ENCODE peak calls at places on chromosomes 2 and 18, in four cellular contexts. One of them, this sample, is unnamed.

GRCh38 chr2:12169721-12170120 is 423.3 kb downstream of the LPIN1 start:
- DNase-seq in A549: no peak
- DNase-seq in adipocyte: peak
- DNase-seq in kidney: peak
- DNase-seq in this sample: peak

GRCh38 chr2:181077128-181077709 is 96.8 kb downstream of the UBE2E3 start:
- DNase-seq in kidney: no peak
- DNase-seq in A549: peak
- DNase-seq in adipocyte: peak
- DNase-seq in this sample: no peak

GRCh38 chr18:57698571-57699276 is 77.1 kb upstream of the NARS1 start:
- DNase-seq in kidney: no peak
- DNase-seq in adipocyte: peak
- DNase-seq in A549: no peak
- DNase-seq in this sample: peak

GRCh38 chr2:106863387-106863786 is 22.6 kb downstream of the ST6GAL2 start:
- DNase-seq in adipocyte: no peak
- DNase-seq in A549: peak
- DNase-seq in kidney: no peak
- DNase-seq in this sample: no peak

GRCh38 chr2:56534321-56534720 is 350.5 kb downstream of the CCDC85A start:
- DNase-seq in kidney: no peak
- DNase-seq in adipocyte: peak
- DNase-seq in A549: no peak
- DNase-seq in this sample: peak

GRCh38 chr18:62101236-62101635 is 85.6 kb downstream of the PIGN start:
- DNase-seq in A549: no peak
- DNase-seq in kidney: no peak
- DNase-seq in adipocyte: peak
- DNase-seq in this sample: no peak

GRCh38 chr2:184468826-184469225 is 129.5 kb upstream of the ZNF804A start:
- DNase-seq in adipocyte: no peak
- DNase-seq in A549: no peak
- DNase-seq in kidney: no peak
- DNase-seq in this sample: no peak

GRCh38 chr2:46388873-46389272 is 90.5 kb upstream of the TMEM247 start:
- DNase-seq in adipocyte: no peak
- DNase-seq in kidney: peak
- DNase-seq in A549: no peak
- DNase-seq in this sample: peak

GRCh38 chr2:120565095-120565460 is 170.6 kb upstream of the GLI2 start:
- DNase-seq in A549: no peak
- DNase-seq in adipocyte: no peak
- DNase-seq in kidney: no peak
- DNase-seq in this sample: no peak

GRCh38 chr2:111703759-111704158 is 180.2 kb downstream of the ANAPC1 start:
- DNase-seq in kidney: no peak
- DNase-seq in adipocyte: no peak
- DNase-seq in A549: no peak
- DNase-seq in this sample: no peak

GRCh38 chr2:227477291-227477690 is 5.3 kb downstream of the AGFG1 start:
- DNase-seq in adipocyte: peak
- DNase-seq in A549: no peak
- DNase-seq in kidney: no peak
- DNase-seq in this sample: no peak

GRCh38 chr2:227473019-227473461 is 1.1 kb downstream of the AGFG1 start:
- DNase-seq in kidney: no peak
- DNase-seq in adipocyte: no peak
- DNase-seq in A549: peak
- DNase-seq in this sample: no peak

GRCh38 chr2:227471924-227472264 is at the start of gene AGFG1:
- DNase-seq in kidney: peak
- DNase-seq in A549: peak
- DNase-seq in adipocyte: peak
- DNase-seq in this sample: peak

GRCh38 chr2:227472265-227473018 is 486 bp downstream of the AGFG1 start:
- DNase-seq in adipocyte: peak
- DNase-seq in A549: no peak
- DNase-seq in kidney: peak
- DNase-seq in this sample: peak

GRCh38 chr2:227474406-227474805 is 2.5 kb downstream of the AGFG1 start:
- DNase-seq in adipocyte: no peak
- DNase-seq in kidney: no peak
- DNase-seq in A549: no peak
- DNase-seq in this sample: no peak
- H3K4me3 ChIP-seq in adipocyte: peak
- H3K4me3 ChIP-seq in kidney: peak
- H3K4me3 ChIP-seq in A549: peak
- H3K4me3 ChIP-seq in this sample: no peak

GRCh38 chr2:233674995-233675394 is 3.3 kb downstream of the UGT1A9 start:
- DNase-seq in adipocyte: no peak
- DNase-seq in kidney: no peak
- DNase-seq in A549: no peak
- DNase-seq in this sample: no peak
- H3K4me3 ChIP-seq in adipocyte: no peak
- H3K4me3 ChIP-seq in kidney: peak
- H3K4me3 ChIP-seq in A549: no peak
- H3K4me3 ChIP-seq in this sample: no peak

GRCh38 chr2:135843671-135844070 is 6.7 kb upstream of the LCT start:
- DNase-seq in A549: no peak
- DNase-seq in adipocyte: no peak
- DNase-seq in kidney: no peak
- DNase-seq in this sample: no peak

GRCh38 chr2:135844285-135844985 is 7.5 kb upstream of the LCT start:
- DNase-seq in A549: no peak
- DNase-seq in kidney: no peak
- DNase-seq in adipocyte: no peak
- DNase-seq in this sample: no peak

GRCh38 chr2:135836596-135836995 is 388 bp downstream of the LCT start:
- DNase-seq in kidney: no peak
- DNase-seq in A549: no peak
- DNase-seq in adipocyte: no peak
- DNase-seq in this sample: no peak

GRCh38 chr2:135839713-135840112 is 2.7 kb upstream of the LCT start:
- DNase-seq in kidney: no peak
- DNase-seq in A549: no peak
- DNase-seq in adipocyte: peak
- DNase-seq in this sample: peak

GRCh38 chr2:135840601-135841000 is 3.6 kb upstream of the LCT start:
- DNase-seq in kidney: no peak
- DNase-seq in adipocyte: peak
- DNase-seq in A549: no peak
- DNase-seq in this sample: peak
- H3K4me3 ChIP-seq in kidney: no peak
- H3K4me3 ChIP-seq in adipocyte: peak
- H3K4me3 ChIP-seq in A549: no peak
- H3K4me3 ChIP-seq in this sample: no peak

GRCh38 chr2:5985551-5986229 is 293.5 kb downstream of the SOX11 start:
- DNase-seq in A549: no peak
- DNase-seq in adipocyte: no peak
- DNase-seq in kidney: no peak
- DNase-seq in this sample: no peak
- H3K4me3 ChIP-seq in A549: no peak
- H3K4me3 ChIP-seq in adipocyte: no peak
- H3K4me3 ChIP-seq in kidney: no peak
- H3K4me3 ChIP-seq in this sample: no peak

GRCh38 chr2:222239945-222240675 is 58.7 kb downstream of the PAX3 start:
- DNase-seq in adipocyte: no peak
- DNase-seq in A549: no peak
- DNase-seq in kidney: no peak
- DNase-seq in this sample: no peak
- H3K4me3 ChIP-seq in adipocyte: no peak
- H3K4me3 ChIP-seq in A549: no peak
- H3K4me3 ChIP-seq in kidney: no peak
- H3K4me3 ChIP-seq in this sample: no peak

GRCh38 chr2:88003074-88003755 is 13.1 kb downstream of the RNU2-63P start:
- DNase-seq in kidney: no peak
- DNase-seq in adipocyte: peak
- DNase-seq in A549: no peak
- DNase-seq in this sample: no peak
- H3K4me3 ChIP-seq in kidney: no peak
- H3K4me3 ChIP-seq in adipocyte: no peak
- H3K4me3 ChIP-seq in A549: no peak
- H3K4me3 ChIP-seq in this sample: no peak

GRCh38 chr2:199810422-199811250 is 40.4 kb downstream of the FTCDNL1 start:
- DNase-seq in A549: no peak
- DNase-seq in kidney: no peak
- DNase-seq in adipocyte: peak
- DNase-seq in this sample: no peak
- H3K4me3 ChIP-seq in A549: no peak
- H3K4me3 ChIP-seq in kidney: no peak
- H3K4me3 ChIP-seq in adipocyte: peak
- H3K4me3 ChIP-seq in this sample: no peak

DNA sequence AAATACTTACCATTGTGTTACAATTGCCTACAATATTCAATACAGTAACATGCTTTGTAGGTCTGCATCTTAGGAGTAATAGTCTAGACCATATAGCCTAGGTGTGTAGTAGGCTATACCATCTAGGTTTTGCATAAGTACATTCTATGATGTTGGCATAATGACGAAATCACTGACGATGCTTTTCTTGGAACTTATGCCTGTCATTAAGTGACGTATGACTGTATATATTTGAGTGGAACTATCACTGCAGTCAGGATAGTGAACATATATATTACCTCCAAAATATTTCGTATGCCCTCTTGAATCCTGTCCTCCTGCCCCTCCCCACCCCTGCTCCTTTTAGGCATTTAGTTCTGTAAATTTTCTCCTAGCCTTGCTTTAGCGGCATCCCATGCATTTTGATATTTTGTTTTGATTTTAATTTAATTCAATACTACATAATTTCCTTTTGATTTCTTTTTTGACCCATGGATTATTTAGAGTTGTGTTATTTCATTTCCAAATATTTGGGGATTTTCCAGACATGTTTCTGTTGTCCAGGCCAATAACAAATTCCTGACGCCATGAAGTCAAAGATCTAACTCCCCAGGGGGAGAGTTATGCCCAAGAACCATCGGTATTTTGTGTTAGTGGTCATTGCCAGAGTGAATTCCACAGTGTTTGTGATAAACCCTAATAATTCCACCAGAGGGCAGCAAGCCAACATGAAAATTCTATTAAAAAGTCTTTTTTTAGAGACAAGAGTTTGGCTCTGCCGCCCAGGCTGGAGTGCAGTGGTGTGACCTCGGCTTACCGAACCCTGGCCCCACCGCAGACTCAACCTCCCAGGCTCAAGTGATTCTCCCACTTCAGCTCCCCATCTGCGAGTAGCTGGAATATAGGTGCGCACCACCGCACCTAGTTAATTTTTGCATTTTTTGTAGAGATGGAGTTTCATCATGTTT is 24.2 kb upstream of the CASP8 start:
- DNase-seq in adipocyte: peak
- DNase-seq in A549: peak
- DNase-seq in kidney: no peak
- DNase-seq in this sample: peak
- H3K4me3 ChIP-seq in adipocyte: peak
- H3K4me3 ChIP-seq in A549: no peak
- H3K4me3 ChIP-seq in kidney: peak
- H3K4me3 ChIP-seq in this sample: no peak

DNA sequence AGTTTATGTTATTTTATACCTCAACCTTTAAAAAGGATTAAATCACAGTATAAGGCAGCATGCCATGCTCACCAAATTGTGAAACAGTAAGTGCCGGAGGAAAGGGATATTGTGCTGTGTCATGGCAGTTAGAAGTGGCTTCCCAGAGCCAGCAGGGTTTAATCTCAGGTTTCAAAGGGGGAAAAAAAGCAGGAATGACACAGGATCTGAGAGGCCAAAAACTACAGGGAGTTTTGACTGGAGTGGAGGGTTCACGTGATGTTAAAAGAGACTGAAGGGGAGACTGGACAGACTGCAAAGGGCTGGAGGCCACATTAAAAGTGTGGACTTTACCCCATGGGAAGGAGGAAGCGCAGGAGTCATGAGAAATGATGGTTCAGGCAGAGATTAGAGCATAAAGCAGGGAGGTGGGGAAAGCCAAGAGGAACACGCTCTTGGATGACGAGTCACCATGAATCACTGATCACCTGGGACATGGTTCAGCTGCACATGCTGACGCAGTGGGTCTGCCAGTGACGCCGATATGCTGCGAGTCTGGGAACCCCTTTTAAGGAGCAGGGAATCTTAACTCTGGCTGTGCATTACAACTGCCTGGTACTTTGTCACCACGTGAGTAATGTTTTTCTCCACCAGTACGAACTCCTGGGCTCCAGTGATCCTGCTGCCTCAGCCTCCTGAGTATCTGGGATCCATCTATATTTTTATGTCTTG is 6.1 kb downstream of the CHMP1B start:
- DNase-seq in adipocyte: peak
- DNase-seq in A549: peak
- DNase-seq in kidney: no peak
- DNase-seq in this sample: peak
- H3K4me3 ChIP-seq in adipocyte: peak
- H3K4me3 ChIP-seq in A549: peak
- H3K4me3 ChIP-seq in kidney: peak
- H3K4me3 ChIP-seq in this sample: no peak